ENCODE peak calls at places on chromosome 12, in ten cellular contexts. One of them, this sample, is unnamed.

GRCh38 chr12:116539905-116540482 is 19.2 kb upstream of the MAP1LC3B2 start:
- DNase-seq in fibroblast of gingiva: peak
- DNase-seq in NCI-H1105: peak
- DNase-seq in thoracic aorta: no peak
- DNase-seq in HS-5: no peak
- DNase-seq in CD4-positive, alpha-beta T cell: no peak
- DNase-seq in HEK293T: no peak
- DNase-seq in GM04504: no peak
- DNase-seq in GM23248: peak
- DNase-seq in HT1080: peak
- DNase-seq in this sample: no peak

GRCh38 chr12:96233941-96234461 is 39.8 kb downstream of the ELK3 start:
- DNase-seq in fibroblast of gingiva: peak
- DNase-seq in NCI-H1105: peak
- DNase-seq in thoracic aorta: peak
- DNase-seq in HS-5: peak
- DNase-seq in CD4-positive, alpha-beta T cell: no peak
- DNase-seq in HEK293T: no peak
- DNase-seq in GM04504: peak
- DNase-seq in GM23248: peak
- DNase-seq in HT1080: no peak
- DNase-seq in this sample: no peak

GRCh38 chr12:125245601-125246345 is 180.5 kb downstream of the AACS start:
- DNase-seq in fibroblast of gingiva: no peak
- DNase-seq in NCI-H1105: no peak
- DNase-seq in thoracic aorta: no peak
- DNase-seq in HS-5: no peak
- DNase-seq in CD4-positive, alpha-beta T cell: no peak
- DNase-seq in HEK293T: no peak
- DNase-seq in GM04504: no peak
- DNase-seq in GM23248: peak
- DNase-seq in HT1080: no peak
- DNase-seq in this sample: no peak

GRCh38 chr12:113222730-113223531 is 1.7 kb downstream of the TPCN1 start:
- DNase-seq in fibroblast of gingiva: peak
- DNase-seq in NCI-H1105: peak
- DNase-seq in thoracic aorta: no peak
- DNase-seq in HS-5: peak
- DNase-seq in CD4-positive, alpha-beta T cell: no peak
- DNase-seq in HEK293T: peak
- DNase-seq in GM04504: peak
- DNase-seq in GM23248: peak
- DNase-seq in HT1080: peak
- DNase-seq in this sample: no peak

GRCh38 chr12:104958946-104959841 is 1.1 kb upstream of the SLC41A2 start:
- DNase-seq in fibroblast of gingiva: peak
- DNase-seq in NCI-H1105: no peak
- DNase-seq in thoracic aorta: no peak
- DNase-seq in HS-5: peak
- DNase-seq in CD4-positive, alpha-beta T cell: no peak
- DNase-seq in HEK293T: no peak
- DNase-seq in GM04504: peak
- DNase-seq in GM23248: peak
- DNase-seq in HT1080: peak
- DNase-seq in this sample: no peak

GRCh38 chr12:32021346-32021773 is 62.1 kb downstream of the RESF1 start:
- DNase-seq in fibroblast of gingiva: no peak
- DNase-seq in NCI-H1105: no peak
- DNase-seq in thoracic aorta: no peak
- DNase-seq in HS-5: no peak
- DNase-seq in CD4-positive, alpha-beta T cell: no peak
- DNase-seq in HEK293T: no peak
- DNase-seq in GM04504: no peak
- DNase-seq in GM23248: no peak
- DNase-seq in HT1080: no peak
- DNase-seq in this sample: no peak

GRCh38 chr12:78146365-78146772 is 315.7 kb downstream of the NAV3 start:
- DNase-seq in fibroblast of gingiva: peak
- DNase-seq in NCI-H1105: peak
- DNase-seq in thoracic aorta: no peak
- DNase-seq in HS-5: peak
- DNase-seq in CD4-positive, alpha-beta T cell: no peak
- DNase-seq in HEK293T: peak
- DNase-seq in GM04504: peak
- DNase-seq in GM23248: peak
- DNase-seq in HT1080: peak
- DNase-seq in this sample: no peak

GRCh38 chr12:122681814-122682213 is 21.3 kb downstream of the HCAR2 start:
- DNase-seq in fibroblast of gingiva: peak
- DNase-seq in NCI-H1105: no peak
- DNase-seq in thoracic aorta: no peak
- DNase-seq in HS-5: no peak
- DNase-seq in CD4-positive, alpha-beta T cell: no peak
- DNase-seq in HEK293T: no peak
- DNase-seq in GM04504: peak
- DNase-seq in GM23248: peak
- DNase-seq in HT1080: no peak
- DNase-seq in this sample: no peak

GRCh38 chr12:102026728-102027127 is 35.1 kb downstream of the WASHC3 start:
- DNase-seq in fibroblast of gingiva: no peak
- DNase-seq in NCI-H1105: no peak
- DNase-seq in thoracic aorta: no peak
- DNase-seq in HS-5: no peak
- DNase-seq in CD4-positive, alpha-beta T cell: no peak
- DNase-seq in HEK293T: no peak
- DNase-seq in GM04504: no peak
- DNase-seq in GM23248: no peak
- DNase-seq in HT1080: no peak
- DNase-seq in this sample: no peak

GRCh38 chr12:80178846-80179245 is 79.5 kb downstream of the OTOGL start:
- DNase-seq in fibroblast of gingiva: no peak
- DNase-seq in NCI-H1105: no peak
- DNase-seq in thoracic aorta: no peak
- DNase-seq in HS-5: no peak
- DNase-seq in CD4-positive, alpha-beta T cell: no peak
- DNase-seq in HEK293T: no peak
- DNase-seq in GM04504: no peak
- DNase-seq in GM23248: no peak
- DNase-seq in HT1080: peak
- DNase-seq in this sample: no peak

GRCh38 chr12:104725610-104726009 is 232.5 kb downstream of the SLC41A2 start:
- DNase-seq in fibroblast of gingiva: no peak
- DNase-seq in NCI-H1105: no peak
- DNase-seq in thoracic aorta: no peak
- DNase-seq in HS-5: no peak
- DNase-seq in CD4-positive, alpha-beta T cell: no peak
- DNase-seq in HEK293T: no peak
- DNase-seq in GM04504: no peak
- DNase-seq in GM23248: no peak
- DNase-seq in HT1080: no peak
- DNase-seq in this sample: no peak

GRCh38 chr12:46145881-46146280 is 123.0 kb downstream of the SLC38A1 start:
- DNase-seq in fibroblast of gingiva: no peak
- DNase-seq in NCI-H1105: no peak
- DNase-seq in thoracic aorta: no peak
- DNase-seq in HS-5: no peak
- DNase-seq in CD4-positive, alpha-beta T cell: no peak
- DNase-seq in HEK293T: no peak
- DNase-seq in GM04504: no peak
- DNase-seq in GM23248: no peak
- DNase-seq in HT1080: no peak
- DNase-seq in this sample: no peak

GRCh38 chr12:31323466-31324115 is 2.4 kb downstream of the SINHCAF start:
- DNase-seq in fibroblast of gingiva: no peak
- DNase-seq in NCI-H1105: peak
- DNase-seq in thoracic aorta: no peak
- DNase-seq in HS-5: no peak
- DNase-seq in CD4-positive, alpha-beta T cell: peak
- DNase-seq in HEK293T: no peak
- DNase-seq in GM04504: no peak
- DNase-seq in GM23248: peak
- DNase-seq in HT1080: peak
- DNase-seq in this sample: no peak

GRCh38 chr12:104387190-104387589 is 69.6 kb upstream of the CHST11 start:
- DNase-seq in fibroblast of gingiva: peak
- DNase-seq in NCI-H1105: no peak
- DNase-seq in thoracic aorta: no peak
- DNase-seq in HS-5: no peak
- DNase-seq in CD4-positive, alpha-beta T cell: no peak
- DNase-seq in HEK293T: peak
- DNase-seq in GM04504: no peak
- DNase-seq in GM23248: no peak
- DNase-seq in HT1080: no peak
- DNase-seq in this sample: no peak

GRCh38 chr12:131415781-131416180 is 295.1 kb upstream of the SFSWAP start:
- DNase-seq in fibroblast of gingiva: no peak
- DNase-seq in NCI-H1105: no peak
- DNase-seq in thoracic aorta: no peak
- DNase-seq in HS-5: no peak
- DNase-seq in CD4-positive, alpha-beta T cell: no peak
- DNase-seq in HEK293T: peak
- DNase-seq in GM04504: no peak
- DNase-seq in GM23248: no peak
- DNase-seq in HT1080: peak
- DNase-seq in this sample: no peak

GRCh38 chr12:90090929-90091651 is 382.5 kb upstream of the ATP2B1 start:
- DNase-seq in fibroblast of gingiva: peak
- DNase-seq in NCI-H1105: no peak
- DNase-seq in thoracic aorta: peak
- DNase-seq in HS-5: peak
- DNase-seq in CD4-positive, alpha-beta T cell: no peak
- DNase-seq in HEK293T: no peak
- DNase-seq in GM04504: peak
- DNase-seq in GM23248: peak
- DNase-seq in HT1080: peak
- DNase-seq in this sample: no peak

GRCh38 chr12:95385246-95385645 is 88.7 kb upstream of the METAP2 start:
- DNase-seq in fibroblast of gingiva: peak
- DNase-seq in NCI-H1105: no peak
- DNase-seq in thoracic aorta: peak
- DNase-seq in HS-5: no peak
- DNase-seq in CD4-positive, alpha-beta T cell: no peak
- DNase-seq in HEK293T: no peak
- DNase-seq in GM04504: peak
- DNase-seq in GM23248: peak
- DNase-seq in HT1080: peak
- DNase-seq in this sample: no peak

GRCh38 chr12:50764116-50764860 is 387 bp downstream of the ATF1 start:
- DNase-seq in fibroblast of gingiva: peak
- DNase-seq in NCI-H1105: peak
- DNase-seq in thoracic aorta: no peak
- DNase-seq in HS-5: no peak
- DNase-seq in CD4-positive, alpha-beta T cell: peak
- DNase-seq in HEK293T: peak
- DNase-seq in GM04504: peak
- DNase-seq in GM23248: peak
- DNase-seq in HT1080: peak
- DNase-seq in this sample: peak

GRCh38 chr12:4302881-4303280 is 18.1 kb upstream of the TIGAR start:
- DNase-seq in fibroblast of gingiva: no peak
- DNase-seq in NCI-H1105: no peak
- DNase-seq in thoracic aorta: no peak
- DNase-seq in HS-5: no peak
- DNase-seq in CD4-positive, alpha-beta T cell: no peak
- DNase-seq in HEK293T: no peak
- DNase-seq in GM04504: no peak
- DNase-seq in GM23248: no peak
- DNase-seq in HT1080: no peak
- DNase-seq in this sample: no peak